ENCODE peak calls at places on chromosomes 16 and 17, in four cellular contexts. E, H, B and K are unnamed samples. For H3K4me1, the result is how much of the 10 kb centered on the place peaks cover.

GRCh38 chr16:49327466-49327865 is 45.8 kb upstream of the CBLN1 start:
- DNase-seq in B (no peak), H (no peak), E (no peak), K (no peak)

GRCh38 chr17:82767041-82767754 is 15.3 kb downstream of the TBCD start:
- DNase-seq in B (no peak), E (no peak), H (peak), K (no peak)

GRCh38 chr17:17691468-17692263 is 10.4 kb downstream of the RAI1 start:
- DNase-seq in H (no peak), B (no peak), E (no peak), K (no peak)

GRCh38 chr17:73261617-73261951 is at the start of gene CPSF4L:
- DNase-seq in B (no peak), H (no peak), E (no peak), K (no peak)

GRCh38 chr16:83948914-83949723 is 3.9 kb upstream of the OSGIN1 start:
- DNase-seq in H (no peak), B (no peak), E (no peak), K (no peak)

GRCh38 chr17:78510141-78510935 is 66.9 kb downstream of the DNAH17 start:
- DNase-seq in E (no peak), B (no peak), H (no peak), K (no peak)

GRCh38 chr17:44907696-44908470 is 7.4 kb downstream of the GFAP start:
- DNase-seq in H (no peak), B (no peak), E (no peak), K (no peak)

GRCh38 chr17:76909971-76910760 is 42.0 kb downstream of the MGAT5B start:
- DNase-seq in B (no peak), H (peak), E (peak), K (peak)

GRCh38 chr16:70508752-70509151 is 14.6 kb downstream of the COG4 start:
- DNase-seq in B (no peak), H (no peak), E (no peak), K (no peak)

DNA sequence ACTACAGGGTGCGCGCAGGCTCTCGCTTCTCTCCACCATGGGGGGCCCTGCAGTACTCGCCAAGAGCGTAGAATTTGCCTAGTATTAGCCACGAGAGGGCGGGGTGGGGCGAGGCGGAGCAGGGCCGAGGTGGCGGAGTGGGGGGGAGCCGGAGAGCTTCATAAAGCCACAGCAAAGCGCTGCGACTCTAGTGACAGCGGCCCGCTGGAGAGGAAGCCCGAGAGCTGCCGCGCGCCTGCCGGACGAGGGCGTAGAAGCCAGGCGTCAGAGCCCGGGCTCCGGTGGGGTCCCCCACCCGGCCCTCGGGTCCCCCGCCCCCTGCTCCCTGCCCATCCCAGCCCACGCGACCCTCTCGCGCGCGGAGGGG is at the start of gene TBX21:
- DNase-seq in H (peak), E (peak), B (peak), K (peak)
- TF ChIP-seq CTCF in H (peak), E (peak), B (peak), K (peak)

GRCh38 chr16:86532526-86532815 is 22.1 kb downstream of the FOXF1 start:
- DNase-seq in B (no peak), E (no peak), H (no peak), K (no peak)

GRCh38 chr16:86531641-86532525 is 21.6 kb downstream of the FOXF1 start:
- DNase-seq in B (peak), E (no peak), H (no peak), K (no peak)

GRCh38 chr16:86533076-86533475 is 22.0 kb downstream of the MTHFSD start:
- DNase-seq in H (no peak), E (no peak), B (no peak), K (no peak)

GRCh38 chr16:86534779-86535605 is 20.0 kb downstream of the MTHFSD start:
- DNase-seq in B (no peak), E (no peak), H (no peak), K (no peak)

GRCh38 chr16:86533942-86534341 is 21.1 kb downstream of the MTHFSD start:
- DNase-seq in H (no peak), E (no peak), B (no peak), K (no peak)
- H3K4me1 ChIP-seq in H (under half), E (under half), B (under half), K (under half)

GRCh38 chr16:89536886-89537548 is 23.5 kb upstream of the RPL13 start:
- DNase-seq in B (no peak), E (no peak), H (no peak), K (no peak)
- H3K27ac ChIP-seq in B (no peak), E (no peak), H (no peak), K (no peak)

DNA sequence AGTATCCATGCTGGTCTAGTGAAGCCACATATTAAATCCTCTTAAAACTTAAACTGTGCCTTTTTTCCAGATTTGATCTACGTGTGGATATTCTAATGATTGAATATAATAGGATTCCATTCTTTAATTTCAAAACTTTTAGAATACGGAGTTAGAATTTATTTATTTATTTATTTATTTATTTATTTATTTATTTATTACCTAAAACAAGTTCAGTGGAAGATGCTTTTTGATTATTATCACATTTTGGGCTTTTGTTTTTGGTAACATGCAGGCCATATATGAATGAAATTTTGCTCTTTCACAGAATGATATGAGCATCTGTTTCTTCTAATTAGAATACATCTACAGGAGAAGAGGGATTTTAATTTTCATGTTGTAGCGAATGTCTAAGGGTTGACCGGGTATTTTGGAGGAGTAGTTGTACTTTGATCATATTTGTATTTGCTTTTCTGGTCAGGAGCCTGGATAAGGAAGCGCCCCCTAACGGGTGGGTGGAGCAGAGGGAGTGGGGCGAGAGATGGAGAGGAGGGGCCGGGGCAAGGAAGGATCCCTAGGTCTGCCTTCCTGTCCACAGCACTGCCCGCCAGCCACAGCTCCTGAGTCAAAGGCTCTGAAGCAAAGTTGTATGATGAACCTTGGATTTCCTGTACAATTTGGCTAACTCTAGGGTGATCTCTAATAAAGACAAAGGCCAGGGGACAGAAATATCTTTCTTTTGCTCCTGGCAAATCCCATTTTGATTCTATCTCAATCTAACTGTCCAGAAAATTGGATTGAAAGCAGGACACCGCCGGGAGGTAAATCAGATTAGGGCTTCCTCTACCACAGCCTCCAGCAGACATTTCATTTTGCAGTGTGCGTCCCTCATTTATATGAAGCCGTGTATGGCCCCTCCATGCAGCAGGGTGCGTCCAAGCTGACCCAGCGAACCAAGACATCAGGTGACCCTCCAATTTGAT is 149.1 kb downstream of the PRKCA start:
- DNase-seq in H (no peak), B (no peak), E (no peak), K (no peak)
- TF ChIP-seq CTCF in H (no peak), B (no peak), E (no peak), K (no peak)

DNA sequence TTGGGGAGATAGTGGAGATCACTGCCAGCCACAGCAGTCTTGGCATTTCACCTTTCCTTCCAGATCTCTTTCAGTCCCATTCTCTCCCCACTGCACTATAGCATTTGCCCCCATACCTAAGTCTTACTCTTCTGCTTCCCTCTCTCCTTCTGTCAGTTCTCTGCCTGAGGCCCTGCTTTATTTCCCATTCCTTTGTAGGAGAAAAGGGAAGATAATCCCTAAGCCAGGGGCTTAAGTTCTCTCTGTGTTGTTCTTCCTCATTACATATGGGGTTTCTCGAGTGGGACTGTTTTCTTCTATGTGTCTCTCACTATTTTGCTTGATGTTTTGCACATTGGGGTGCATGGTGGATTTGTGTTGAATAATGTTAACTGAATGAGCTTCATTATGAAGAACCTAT is 6.4 kb downstream of the KDM6B start:
- DNase-seq in B (no peak), E (no peak), H (no peak), K (no peak)
- H3K4me1 ChIP-seq in B (half or more), E (half or more), H (half or more), K (half or more)

GRCh38 chr17:69454051-69454450 is 39.6 kb downstream of the MAP2K6 start:
- DNase-seq in E (no peak), B (no peak), H (no peak), K (no peak)

GRCh38 chr17:69452664-69453260 is 38.3 kb downstream of the MAP2K6 start:
- DNase-seq in H (no peak), E (no peak), B (no peak), K (no peak)

GRCh38 chr17:69450857-69451410 is 36.4 kb downstream of the MAP2K6 start:
- DNase-seq in E (no peak), H (no peak), B (no peak), K (no peak)

GRCh38 chr17:69450131-69450530 is 35.6 kb downstream of the MAP2K6 start:
- DNase-seq in B (no peak), E (no peak), H (no peak), K (no peak)

DNA sequence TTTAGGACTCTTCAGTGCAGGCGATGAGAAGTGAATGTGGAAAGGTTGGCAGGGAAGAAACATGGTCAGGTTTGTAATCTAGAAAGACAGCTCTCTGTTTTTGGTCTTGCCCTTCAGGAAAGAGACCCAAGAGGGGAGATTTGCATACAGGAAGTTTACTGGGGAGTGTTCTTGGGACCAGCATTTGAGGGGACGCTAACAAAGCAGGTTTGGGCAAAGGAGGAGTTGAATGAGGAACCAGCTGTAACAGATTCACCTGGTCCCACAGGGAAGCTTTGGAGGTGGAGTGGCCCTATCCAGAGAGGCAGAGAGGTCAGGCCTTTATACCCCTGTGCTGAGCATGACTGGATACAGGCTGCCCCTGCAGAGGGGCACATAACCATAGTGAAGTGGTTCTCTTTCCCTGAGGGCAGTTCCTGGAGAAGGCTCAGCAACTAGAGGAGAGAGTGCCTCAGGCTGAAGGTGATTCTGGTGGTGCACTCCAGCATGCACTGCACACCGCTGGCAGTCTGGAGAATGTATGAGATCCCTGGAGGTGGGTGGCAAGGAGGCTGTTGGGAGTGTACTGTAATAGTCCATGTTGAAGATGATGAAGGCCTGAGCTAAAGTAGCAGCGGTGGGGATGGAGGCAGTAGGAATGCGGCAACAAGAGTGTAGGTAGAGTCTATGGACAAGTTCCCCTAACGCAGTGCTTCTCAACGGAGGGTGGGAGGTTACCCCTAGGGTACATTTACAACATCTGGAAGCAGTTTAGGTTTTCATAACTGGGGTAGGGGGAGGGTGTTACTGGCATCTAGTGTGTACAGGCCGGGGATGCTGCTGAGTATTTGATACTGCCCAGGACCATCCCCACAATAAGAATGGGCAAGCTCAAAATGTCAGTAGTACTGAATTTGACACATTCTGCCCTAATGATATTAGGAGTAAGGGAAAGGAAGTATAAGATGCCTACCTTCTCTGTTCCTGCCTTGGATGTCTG is 37.2 kb downstream of the MAP2K6 start:
- DNase-seq in H (no peak), E (no peak), B (no peak), K (no peak)
- H3K27ac ChIP-seq in H (no peak), E (no peak), B (no peak), K (no peak)

DNA sequence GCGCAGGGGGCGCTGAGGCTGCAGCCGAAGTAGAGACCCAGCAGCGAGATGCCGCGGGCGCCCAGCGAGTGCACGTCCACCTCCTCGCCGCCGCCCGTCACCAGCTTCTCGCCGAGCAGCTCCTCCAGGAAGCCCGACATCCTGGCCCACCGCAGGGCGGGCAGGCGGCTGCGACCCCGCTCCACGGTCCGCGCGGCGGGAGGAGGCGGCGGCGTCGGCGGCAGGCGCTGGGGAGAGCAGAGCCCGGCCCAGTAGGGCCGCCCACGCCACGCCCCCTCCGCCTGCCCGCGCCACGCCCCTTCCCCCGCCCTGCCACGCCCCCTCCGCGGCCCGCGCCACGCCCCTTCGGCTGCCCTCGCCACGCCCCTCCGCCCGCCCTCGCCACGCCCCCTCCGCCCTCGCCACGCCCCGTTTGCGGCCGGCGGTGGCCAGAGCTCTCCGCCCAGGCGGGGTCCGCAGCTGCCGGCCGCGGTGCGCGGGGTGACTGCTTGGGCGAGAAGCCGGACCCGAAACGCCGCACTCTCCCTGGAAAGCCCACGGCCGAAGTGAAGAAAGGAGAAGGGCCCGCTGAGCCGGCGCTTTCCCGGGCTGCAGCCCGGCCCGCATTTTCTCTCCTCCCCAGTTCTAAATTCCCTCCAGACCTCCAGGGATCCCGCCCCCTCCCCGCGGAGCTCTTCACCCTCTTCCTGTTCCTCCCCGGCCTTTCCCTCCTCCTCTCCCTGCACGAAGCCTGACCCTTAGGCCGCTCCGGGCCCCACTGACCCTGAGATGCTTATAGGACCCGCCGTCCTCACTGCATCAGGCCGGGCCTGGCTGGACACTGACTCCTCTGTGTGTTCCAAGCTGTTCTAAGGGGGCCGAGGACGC is at the start of gene NXN:
- DNase-seq in E (peak), B (peak), H (peak), K (peak)
- TF ChIP-seq CTCF in E (peak), B (peak), H (no peak), K (peak)